ENCODE peak calls at places on chromosomes 2 and 18, in four cellular contexts. One of them, this sample, is unnamed.

GRCh38 chr2:27792759-27793158 is 21.2 kb downstream of the MRPL33 start:
- DNase-seq in left ventricle myocardium inferior: no peak
- DNase-seq in substantia nigra: no peak
- DNase-seq in adrenal gland: no peak
- DNase-seq in this sample: peak

GRCh38 chr2:102080451-102081054 is 62.0 kb upstream of the IL1R1 start:
- DNase-seq in left ventricle myocardium inferior: no peak
- DNase-seq in substantia nigra: no peak
- DNase-seq in adrenal gland: no peak
- DNase-seq in this sample: no peak

GRCh38 chr2:164737612-164738081 is 104.0 kb downstream of the COBLL1 start:
- DNase-seq in left ventricle myocardium inferior: no peak
- DNase-seq in substantia nigra: no peak
- DNase-seq in adrenal gland: peak
- DNase-seq in this sample: peak

GRCh38 chr2:134479696-134480330 is 225.9 kb downstream of the MGAT5 start:
- DNase-seq in left ventricle myocardium inferior: no peak
- DNase-seq in substantia nigra: no peak
- DNase-seq in adrenal gland: no peak
- DNase-seq in this sample: no peak

GRCh38 chr2:240565267-240566202 is 2.7 kb upstream of the RNPEPL1 start:
- DNase-seq in left ventricle myocardium inferior: peak
- DNase-seq in substantia nigra: no peak
- DNase-seq in adrenal gland: peak
- DNase-seq in this sample: peak

GRCh38 chr2:57701391-57701791 is 345.2 kb upstream of the VRK2 start:
- DNase-seq in left ventricle myocardium inferior: no peak
- DNase-seq in substantia nigra: no peak
- DNase-seq in adrenal gland: no peak
- DNase-seq in this sample: no peak

GRCh38 chr2:106053116-106053515 is 141.0 kb downstream of the UXS1 start:
- DNase-seq in left ventricle myocardium inferior: no peak
- DNase-seq in substantia nigra: no peak
- DNase-seq in adrenal gland: no peak
- DNase-seq in this sample: no peak

GRCh38 chr2:191311-192190 is 72.3 kb downstream of the SH3YL1 start:
- DNase-seq in left ventricle myocardium inferior: no peak
- DNase-seq in substantia nigra: no peak
- DNase-seq in adrenal gland: no peak
- DNase-seq in this sample: no peak

GRCh38 chr2:200763422-200763821 is 48.3 kb upstream of the BZW1 start:
- DNase-seq in left ventricle myocardium inferior: no peak
- DNase-seq in substantia nigra: no peak
- DNase-seq in adrenal gland: no peak
- DNase-seq in this sample: peak

GRCh38 chr2:200757414-200757813 is 54.3 kb upstream of the BZW1 start:
- DNase-seq in left ventricle myocardium inferior: no peak
- DNase-seq in substantia nigra: no peak
- DNase-seq in adrenal gland: no peak
- DNase-seq in this sample: no peak

GRCh38 chr2:200758341-200758740 is 53.4 kb upstream of the BZW1 start:
- DNase-seq in left ventricle myocardium inferior: no peak
- DNase-seq in substantia nigra: no peak
- DNase-seq in adrenal gland: no peak
- DNase-seq in this sample: no peak

GRCh38 chr2:200762127-200762526 is 49.6 kb upstream of the BZW1 start:
- DNase-seq in left ventricle myocardium inferior: no peak
- DNase-seq in substantia nigra: no peak
- DNase-seq in adrenal gland: no peak
- DNase-seq in this sample: no peak

GRCh38 chr2:200761168-200761715 is 50.5 kb upstream of the BZW1 start:
- DNase-seq in left ventricle myocardium inferior: no peak
- DNase-seq in substantia nigra: no peak
- DNase-seq in adrenal gland: no peak
- DNase-seq in this sample: no peak
- H3K27ac ChIP-seq in left ventricle myocardium inferior: no peak
- H3K27ac ChIP-seq in substantia nigra: no peak
- H3K27ac ChIP-seq in adrenal gland: no peak
- H3K27ac ChIP-seq in this sample: no peak

GRCh38 chr2:149166958-149167810 is 128.7 kb downstream of the LYPD6B start:
- DNase-seq in left ventricle myocardium inferior: no peak
- DNase-seq in substantia nigra: no peak
- DNase-seq in adrenal gland: no peak
- DNase-seq in this sample: no peak

GRCh38 chr2:149161481-149162225 is 123.2 kb downstream of the LYPD6B start:
- DNase-seq in left ventricle myocardium inferior: no peak
- DNase-seq in substantia nigra: no peak
- DNase-seq in adrenal gland: no peak
- DNase-seq in this sample: no peak

GRCh38 chr2:149164296-149164695 is 125.8 kb downstream of the LYPD6B start:
- DNase-seq in left ventricle myocardium inferior: no peak
- DNase-seq in substantia nigra: no peak
- DNase-seq in adrenal gland: no peak
- DNase-seq in this sample: no peak

GRCh38 chr2:149167941-149168340 is 129.4 kb downstream of the LYPD6B start:
- DNase-seq in left ventricle myocardium inferior: no peak
- DNase-seq in substantia nigra: no peak
- DNase-seq in adrenal gland: no peak
- DNase-seq in this sample: no peak

DNA sequence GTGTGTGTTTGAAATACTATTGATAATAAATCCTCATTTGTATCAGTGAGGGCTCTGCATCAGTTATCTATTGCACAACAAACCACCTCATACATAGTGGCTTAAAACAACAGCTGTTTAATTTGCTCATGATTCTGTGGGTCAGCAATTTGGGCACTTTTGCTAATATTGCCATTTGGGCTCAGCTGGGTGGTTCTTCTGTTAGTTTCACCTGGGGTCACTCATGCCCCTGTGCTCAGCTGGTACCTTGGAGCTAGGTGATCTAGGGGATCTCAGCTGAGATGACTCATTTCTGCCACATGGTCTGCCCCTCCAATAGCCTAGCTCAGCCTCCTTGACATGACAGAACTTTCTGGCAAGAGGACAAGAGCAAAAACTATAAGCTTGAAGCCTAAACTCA is 126.3 kb downstream of the LYPD6B start:
- DNase-seq in left ventricle myocardium inferior: no peak
- DNase-seq in substantia nigra: no peak
- DNase-seq in adrenal gland: no peak
- DNase-seq in this sample: no peak
- H3K27ac ChIP-seq in left ventricle myocardium inferior: no peak
- H3K27ac ChIP-seq in substantia nigra: no peak
- H3K27ac ChIP-seq in adrenal gland: no peak
- H3K27ac ChIP-seq in this sample: no peak

DNA sequence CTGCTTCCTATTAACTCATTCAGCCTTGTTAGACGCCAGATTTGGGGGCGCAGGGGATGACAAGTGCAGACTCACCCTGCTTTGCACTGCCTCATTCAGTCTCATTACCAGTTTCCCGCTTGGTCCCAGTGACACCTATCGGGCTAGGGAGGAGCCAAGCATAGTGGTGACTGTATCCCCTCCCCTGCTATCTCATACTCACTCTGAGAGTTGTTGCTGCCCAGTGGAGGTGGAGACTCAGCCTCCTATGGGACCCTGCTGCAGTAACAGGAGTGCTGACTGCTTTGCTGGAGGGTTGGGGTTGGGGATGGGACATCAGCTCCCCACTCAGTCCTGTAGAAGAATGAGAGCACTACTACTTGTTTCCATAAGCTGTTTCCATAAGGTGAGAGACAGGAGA is 21.3 kb upstream of the PIK3C3 start:
- DNase-seq in left ventricle myocardium inferior: no peak
- DNase-seq in substantia nigra: no peak
- DNase-seq in adrenal gland: no peak
- DNase-seq in this sample: no peak
- H3K27ac ChIP-seq in left ventricle myocardium inferior: no peak
- H3K27ac ChIP-seq in substantia nigra: no peak
- H3K27ac ChIP-seq in adrenal gland: no peak
- H3K27ac ChIP-seq in this sample: no peak

DNA sequence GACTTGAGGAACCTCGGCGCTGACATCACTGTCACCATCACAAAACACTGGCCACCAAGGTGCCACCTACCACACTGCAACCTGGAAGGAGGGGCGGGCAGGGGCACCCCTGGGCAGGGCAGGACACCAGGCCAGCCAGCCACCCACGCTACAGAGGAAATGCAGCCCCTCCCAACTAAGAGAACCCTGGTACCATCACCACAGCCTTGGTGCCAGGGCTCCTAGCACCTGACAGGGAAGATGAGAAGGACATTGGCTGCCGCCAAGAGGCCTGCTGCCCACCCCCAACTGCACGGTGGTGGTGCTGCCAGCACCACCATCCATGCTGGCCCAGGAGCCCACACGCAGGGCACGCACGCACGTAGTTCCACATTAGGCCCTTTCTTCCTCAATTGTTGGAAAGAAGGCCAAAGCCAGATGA is 88.7 kb downstream of the HDAC4 start:
- DNase-seq in left ventricle myocardium inferior: peak
- DNase-seq in substantia nigra: no peak
- DNase-seq in adrenal gland: no peak
- DNase-seq in this sample: no peak
- H3K27ac ChIP-seq in left ventricle myocardium inferior: peak
- H3K27ac ChIP-seq in substantia nigra: peak
- H3K27ac ChIP-seq in adrenal gland: no peak
- H3K27ac ChIP-seq in this sample: no peak

GRCh38 chr18:13176847-13177246 is 41.7 kb upstream of the LDLRAD4 start:
- DNase-seq in left ventricle myocardium inferior: no peak
- DNase-seq in substantia nigra: no peak
- DNase-seq in adrenal gland: no peak
- DNase-seq in this sample: peak
- H3K27ac ChIP-seq in left ventricle myocardium inferior: no peak
- H3K27ac ChIP-seq in substantia nigra: no peak
- H3K27ac ChIP-seq in adrenal gland: no peak
- H3K27ac ChIP-seq in this sample: peak

This sample was measured in small intestine.